ENCODE peak calls at places on chromosomes 4 and X, in ten cellular contexts. Z, H, B, U, N, V, G, Q, M and L are unnamed samples.

GRCh38 chr4:81355136-81355535 is 116.6 kb downstream of the RASGEF1B start:
- DNase-seq in Z (no peak), H (no peak), B (no peak), U (no peak), N (no peak), V (no peak), G (no peak), Q (no peak), M (no peak), L (no peak)

GRCh38 chr4:124121511-124121934 is 591.0 kb downstream of the ANKRD50 start:
- DNase-seq in Z (peak; percentile 38), H (no peak), B (no peak), U (no peak), N (no peak), V (no peak), G (no peak), Q (no peak), M (no peak), L (no peak)

GRCh38 chr4:184477201-184477999 is 3.0 kb upstream of the IRF2 start:
- DNase-seq in Z (no peak), H (no peak), B (peak; percentile 31), U (no peak), N (no peak), V (no peak), G (peak; percentile 85), Q (no peak), M (peak; percentile 96), L (peak; percentile 25)

GRCh38 chr4:150546286-150546685 is 35.7 kb upstream of the MAB21L2 start:
- DNase-seq in Z (no peak), H (no peak), B (no peak), U (no peak), N (peak; percentile 69), V (no peak), G (no peak), Q (no peak), M (no peak), L (no peak)

GRCh38 chr4:55013431-55013955 is 111.9 kb downstream of the KDR start:
- DNase-seq in Z (no peak), H (no peak), B (no peak), U (no peak), N (no peak), V (no peak), G (no peak), Q (no peak), M (no peak), L (no peak)

GRCh38 chrX:2820131-2820771 is 8.5 kb upstream of the GYG2 start:
- DNase-seq in Z (no peak), H (no peak), B (no peak), U (no peak), N (no peak), V (no peak), G (no peak), Q (no peak), M (no peak), L (no peak)

GRCh38 chr4:137180349-137180748 is 351.9 kb downstream of the PCDH18 start:
- DNase-seq in Z (no peak), H (no peak), B (no peak), U (no peak), N (no peak), V (no peak), G (no peak), Q (no peak), M (no peak), L (peak; percentile 15)

GRCh38 chrX:9340619-9341304 is 124.1 kb upstream of the TBL1X start:
- DNase-seq in Z (peak; percentile 31), H (no peak), B (peak; percentile 60), U (no peak), N (no peak), V (no peak), G (no peak), Q (no peak), M (peak; percentile 39), L (peak; percentile 54)

GRCh38 chrX:120664081-120664480 is 34.2 kb upstream of the C1GALT1C1 start:
- DNase-seq in Z (peak; percentile 23), H (no peak), B (peak; percentile 3), U (no peak), N (no peak), V (no peak), G (no peak), Q (no peak), M (no peak), L (peak; percentile 9)

GRCh38 chrX:148601034-148601433 is 100.6 kb downstream of the AFF2 start:
- DNase-seq in Z (no peak), H (no peak), B (no peak), U (no peak), N (no peak), V (no peak), G (no peak), Q (no peak), M (no peak), L (no peak)

GRCh38 chr4:41644288-41644914 is 104.1 kb downstream of the PHOX2B start:
- DNase-seq in Z (peak; percentile 41), H (no peak), B (peak; percentile 57), U (peak; percentile 87), N (peak; percentile 81), V (no peak), G (peak; percentile 76), Q (peak; percentile 7), M (peak; percentile 83), L (peak; percentile 41)

GRCh38 chr4:150570862-150571261 is 11.1 kb upstream of the MAB21L2 start:
- DNase-seq in Z (no peak), H (no peak), B (no peak), U (no peak), N (no peak), V (no peak), G (no peak), Q (no peak), M (no peak), L (no peak)

GRCh38 chrX:13053171-13053570 is 8.8 kb upstream of the FAM9C start:
- DNase-seq in Z (no peak), H (no peak), B (no peak), U (no peak), N (no peak), V (no peak), G (no peak), Q (no peak), M (no peak), L (no peak)

GRCh38 chr4:95250544-95251137 is 298.1 kb downstream of the UNC5C start:
- DNase-seq in Z (no peak), H (no peak), B (no peak), U (no peak), N (no peak), V (no peak), G (no peak), Q (no peak), M (no peak), L (no peak)

GRCh38 chr4:174757736-174758135 is 71.3 kb downstream of the GLRA3 start:
- DNase-seq in Z (no peak), H (no peak), B (no peak), U (no peak), N (no peak), V (no peak), G (no peak), Q (no peak), M (no peak), L (no peak)

GRCh38 chr4:128379860-128380259 is 92.2 kb upstream of the PGRMC2 start:
- DNase-seq in Z (peak; percentile 47), H (no peak), B (no peak), U (no peak), N (no peak), V (peak; percentile 8), G (no peak), Q (no peak), M (no peak), L (peak; percentile 26)

GRCh38 chr4:20367446-20367845 is 115.7 kb downstream of the SLIT2 start:
- DNase-seq in Z (no peak), H (no peak), B (no peak), U (no peak), N (no peak), V (no peak), G (no peak), Q (no peak), M (no peak), L (no peak)

GRCh38 chrX:129493643-129494042 is 29.6 kb downstream of the SMARCA1 start:
- DNase-seq in Z (peak; percentile 59), H (no peak), B (no peak), U (no peak), N (no peak), V (no peak), G (no peak), Q (no peak), M (no peak), L (no peak)